ENCODE peak calls at places on chromosomes 3 and 15, in eight cellular contexts. E, D, V, L, O, U, G and Y are unnamed samples. For H3K9me3, the result is how much of the 10 kb centered on the place peaks cover.

GRCh38 chr3:128313181-128313725 is 153.4 kb downstream of the DNAJB8 start:
- DNase-seq in E (no peak), D (no peak), V (peak), L (no peak), O (no peak), U (no peak), G (no peak), Y (no peak)

GRCh38 chr3:127406309-127407025 is 118.6 kb upstream of the PRR20G start:
- DNase-seq in E (no peak), D (no peak), V (no peak), L (no peak), O (no peak), U (no peak), G (peak), Y (no peak)

GRCh38 chr15:63974036-63974435 is 72.2 kb downstream of the DAPK2 start:
- DNase-seq in E (no peak), D (no peak), V (no peak), L (no peak), O (no peak), U (no peak), G (no peak), Y (no peak)

GRCh38 chr15:41474436-41474835 is 19.2 kb upstream of the ITPKA start:
- DNase-seq in E (no peak), D (no peak), V (no peak), L (no peak), O (no peak), U (no peak), G (no peak), Y (no peak)

GRCh38 chr3:35653347-35653746 is 14.0 kb downstream of the ARPP21 start:
- DNase-seq in E (no peak), D (no peak), V (no peak), L (no peak), O (no peak), U (no peak), G (no peak), Y (no peak)

GRCh38 chr15:72033711-72034110 is 84.2 kb downstream of the MYO9A start:
- DNase-seq in E (no peak), D (no peak), V (no peak), L (no peak), O (no peak), U (no peak), G (no peak), Y (no peak)

GRCh38 chr3:165256554-165256953 is 60.4 kb upstream of the SLITRK3 start:
- DNase-seq in E (no peak), D (no peak), V (no peak), L (no peak), O (no peak), U (no peak), G (no peak), Y (no peak)

GRCh38 chr15:65376767-65377104 is 1.1 kb downstream of the IGDCC3 start:
- DNase-seq in E (no peak), D (no peak), V (no peak), L (no peak), O (no peak), U (no peak), G (no peak), Y (no peak)

GRCh38 chr3:78725703-78726246 is 1042.0 kb downstream of the ROBO1 start:
- DNase-seq in E (no peak), D (no peak), V (no peak), L (no peak), O (no peak), U (no peak), G (no peak), Y (no peak)

GRCh38 chr3:126494204-126494603 is 18.5 kb upstream of the ZXDC start:
- DNase-seq in E (no peak), D (no peak), V (no peak), L (no peak), O (no peak), U (no peak), G (no peak), Y (no peak)

GRCh38 chr3:7506606-7507180 is 645.8 kb downstream of the GRM7 start:
- DNase-seq in E (no peak), D (no peak), V (no peak), L (no peak), O (no peak), U (no peak), G (no peak), Y (no peak)

GRCh38 chr3:32813180-32813579 is 4.6 kb upstream of the TRIM71 start:
- DNase-seq in E (no peak), D (no peak), V (no peak), L (no peak), O (no peak), U (no peak), G (no peak), Y (no peak)

GRCh38 chr3:42823351-42823750 is 14.1 kb downstream of the ACKR2 start:
- DNase-seq in E (no peak), D (no peak), V (no peak), L (no peak), O (no peak), U (no peak), G (no peak), Y (no peak)

GRCh38 chr3:25074151-25074550 is 353.9 kb upstream of the RARB start:
- DNase-seq in E (no peak), D (no peak), V (no peak), L (no peak), O (no peak), U (no peak), G (no peak), Y (no peak)

GRCh38 chr15:88690331-88690730 is 51.5 kb downstream of the ISG20 start:
- DNase-seq in E (no peak), D (no peak), V (no peak), L (no peak), O (no peak), U (no peak), G (no peak), Y (no peak)

GRCh38 chr3:55332191-55332590 is 154.9 kb downstream of the WNT5A start:
- DNase-seq in E (no peak), D (no peak), V (no peak), L (no peak), O (no peak), U (no peak), G (no peak), Y (no peak)

GRCh38 chr3:147797095-147797494 is 387.9 kb downstream of the ZIC1 start:
- DNase-seq in E (no peak), D (no peak), V (no peak), L (no peak), O (no peak), U (no peak), G (no peak), Y (no peak)

GRCh38 chr3:71064288-71064975 is 519.1 kb downstream of the FOXP1 start:
- DNase-seq in E (no peak), D (no peak), V (peak), L (no peak), O (peak), U (peak), G (peak), Y (peak)

GRCh38 chr3:43104786-43105185 is 1.1 kb downstream of the POMGNT2 start:
- DNase-seq in E (no peak), D (no peak), V (no peak), L (no peak), O (no peak), U (no peak), G (no peak), Y (no peak)

GRCh38 chr15:82298032-82298431 is 35.4 kb downstream of the SAXO2 start:
- DNase-seq in E (no peak), D (no peak), V (no peak), L (no peak), O (no peak), U (no peak), G (no peak), Y (no peak)

GRCh38 chr3:76107935-76108570 is 322.7 kb upstream of the ZNF717 start:
- DNase-seq in E (peak), D (no peak), V (no peak), L (no peak), O (no peak), U (no peak), G (peak), Y (no peak)

GRCh38 chr15:79957741-79958140 is 13.3 kb downstream of the BCL2A1 start:
- DNase-seq in E (no peak), D (no peak), V (no peak), L (no peak), O (no peak), U (no peak), G (no peak), Y (no peak)

GRCh38 chr15:40633178-40633577 is 39.1 kb downstream of the KNL1 start:
- DNase-seq in E (no peak), D (no peak), V (no peak), L (no peak), O (no peak), U (no peak), G (no peak), Y (no peak)

GRCh38 chr15:63107895-63108546 is 13.6 kb upstream of the LACTB start:
- DNase-seq in E (peak), D (no peak), V (peak), L (no peak), O (no peak), U (no peak), G (peak), Y (no peak)

GRCh38 chr3:177646749-177647148 is 449.5 kb upstream of the TBL1XR1 start:
- DNase-seq in E (no peak), D (no peak), V (no peak), L (no peak), O (no peak), U (no peak), G (no peak), Y (no peak)

GRCh38 chr3:169954142-169954756 is 12.4 kb upstream of the SEC62 start:
- DNase-seq in E (no peak), D (no peak), V (no peak), L (no peak), O (no peak), U (no peak), G (no peak), Y (no peak)

GRCh38 chr3:167559922-167560321 is 86.1 kb upstream of the SERPINI2 start:
- DNase-seq in E (no peak), D (no peak), V (no peak), L (no peak), O (no peak), U (no peak), G (no peak), Y (no peak)

GRCh38 chr15:59371458-59372351 is 966 bp downstream of the MYO1E start:
- DNase-seq in E (peak), D (peak), V (peak), L (no peak), O (peak), U (peak), G (peak), Y (peak)

GRCh38 chr3:129343643-129344360 is 65.1 kb downstream of the HMCES start:
- DNase-seq in E (no peak), D (peak), V (no peak), L (no peak), O (no peak), U (peak), G (peak), Y (no peak)

GRCh38 chr3:89223188-89223587 is 115.8 kb downstream of the EPHA3 start:
- DNase-seq in E (no peak), D (no peak), V (no peak), L (no peak), O (no peak), U (no peak), G (no peak), Y (no peak)

DNA sequence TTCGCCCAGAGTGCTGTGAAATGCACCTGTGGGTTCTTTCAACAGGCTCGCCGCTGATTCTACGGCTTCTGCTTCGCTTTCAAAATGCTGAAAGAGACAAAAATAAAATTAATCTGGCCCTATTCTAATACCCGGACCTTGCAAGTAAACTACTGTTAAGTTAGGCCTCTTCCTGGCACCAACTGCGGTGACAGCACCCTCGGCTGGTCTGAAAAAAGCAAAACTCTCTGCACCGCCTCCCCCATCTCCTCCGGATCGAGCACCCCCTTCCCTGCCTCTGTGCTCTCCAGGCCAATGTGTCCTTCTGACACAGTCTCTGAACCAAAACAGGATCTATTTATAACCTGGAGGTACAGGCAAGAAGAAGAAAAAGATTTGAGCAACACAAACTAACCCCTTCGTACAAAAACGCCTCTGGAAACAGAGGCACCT is 1.1 kb downstream of the ATOSA start:
- DNase-seq in E (peak), D (peak), V (peak), L (peak), O (peak), U (peak), G (peak), Y (peak)
- TF ChIP-seq CTCF in E (no peak), D (peak), V (no peak), L (no peak), O (no peak), U (peak), G (peak), Y (no peak)

GRCh38 chr15:25056484-25057429 is 102.0 kb downstream of the SNRPN start:
- DNase-seq in E (no peak), D (no peak), V (peak), L (no peak), O (no peak), U (no peak), G (no peak), Y (no peak)
- H3K9me3 ChIP-seq in E (under half), D (under half), V (half or more), L (half or more), O (half or more), U (half or more), G (half or more), Y (half or more)

GRCh38 chr3:114441386-114441785 is 147.6 kb downstream of the TIGIT start:
- DNase-seq in E (no peak), D (no peak), V (no peak), L (no peak), O (no peak), U (no peak), G (no peak), Y (no peak)
- H3K27ac ChIP-seq in E (peak), D (no peak), V (no peak), L (no peak), O (no peak), U (no peak), G (no peak), Y (no peak)

DNA sequence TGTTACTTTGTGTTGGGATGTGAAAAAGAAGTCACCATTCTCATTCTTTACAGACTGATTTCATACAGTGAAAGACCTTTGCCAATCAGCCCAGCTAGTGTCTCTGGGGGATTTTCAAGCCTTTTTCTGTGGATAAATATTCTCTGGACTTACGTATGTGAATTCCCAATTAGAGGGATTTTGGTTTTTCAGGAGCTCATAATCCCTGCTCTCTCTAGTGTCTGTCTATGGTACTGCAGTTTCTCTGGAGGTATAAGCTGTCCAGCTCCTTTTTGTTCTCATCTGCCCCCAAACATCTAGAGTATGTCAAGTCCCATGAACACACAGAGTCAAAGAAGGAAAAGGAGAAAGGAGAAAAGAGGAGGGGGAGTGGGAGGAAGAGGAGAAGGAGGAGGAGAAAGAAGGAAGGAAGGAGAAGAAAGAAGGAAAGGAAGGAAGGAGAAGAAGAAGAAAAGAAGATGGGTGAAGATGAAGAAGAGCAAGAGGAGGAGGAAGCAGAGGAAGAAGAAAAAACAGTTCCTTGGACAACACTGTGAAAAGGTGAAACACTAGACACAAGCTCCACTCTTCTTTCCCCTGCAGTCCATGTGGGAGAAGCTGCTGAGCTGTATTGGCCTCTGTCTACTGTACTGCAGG is 218.6 kb downstream of the GREM1 start:
- DNase-seq in E (peak), D (no peak), V (no peak), L (no peak), O (no peak), U (no peak), G (peak), Y (no peak)
- TF ChIP-seq CTCF in E (peak), D (peak), V (peak), L (peak), O (peak), U (peak), G (peak), Y (peak)

GRCh38 chr15:25244731-25245585 is 193.9 kb downstream of the UBE3A start:
- DNase-seq in E (no peak), D (peak), V (peak), L (no peak), O (peak), U (peak), G (no peak), Y (peak)

GRCh38 chr15:25246641-25247417 is 192.0 kb downstream of the UBE3A start:
- DNase-seq in E (no peak), D (peak), V (peak), L (no peak), O (no peak), U (peak), G (no peak), Y (peak)

GRCh38 chr15:25243800-25244097 is 195.1 kb downstream of the UBE3A start:
- DNase-seq in E (no peak), D (peak), V (peak), L (no peak), O (peak), U (peak), G (no peak), Y (peak)

GRCh38 chr15:25247418-25248030 is 191.3 kb downstream of the UBE3A start:
- DNase-seq in E (no peak), D (no peak), V (peak), L (no peak), O (no peak), U (peak), G (no peak), Y (no peak)

GRCh38 chr15:25245801-25246622 is 192.8 kb downstream of the UBE3A start:
- DNase-seq in E (no peak), D (no peak), V (peak), L (no peak), O (no peak), U (peak), G (no peak), Y (no peak)
- H3K9me3 ChIP-seq in E (under half), D (under half), V (half or more), L (under half), O (under half), U (under half), G (under half), Y (under half)

DNA sequence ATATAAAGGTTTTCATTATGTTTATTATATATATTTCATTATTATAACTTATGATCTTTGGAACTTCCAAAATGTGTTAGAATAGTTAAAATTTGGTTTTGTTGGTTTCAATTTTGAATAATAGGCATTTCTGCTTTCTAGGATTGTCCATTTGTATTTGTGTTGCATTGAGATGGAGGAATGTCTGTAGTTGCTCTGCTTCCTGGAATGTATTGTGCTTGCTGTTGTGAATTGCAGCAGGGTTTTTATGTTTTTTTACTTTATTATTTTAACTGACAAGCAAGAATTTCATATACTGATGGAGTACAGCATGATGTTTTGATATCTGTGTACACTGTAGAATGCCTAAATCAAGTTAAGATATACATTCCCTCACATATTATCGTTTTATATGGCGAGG is 247.4 kb downstream of the XXYLT1 start:
- DNase-seq in E (no peak), D (no peak), V (no peak), L (no peak), O (no peak), U (no peak), G (no peak), Y (no peak)
- H3K27ac ChIP-seq in E (no peak), D (no peak), V (no peak), L (no peak), O (no peak), U (no peak), G (no peak), Y (no peak)

GRCh38 chr3:122258757-122259371 is 66.2 kb upstream of the CSTA start:
- DNase-seq in E (peak), D (peak), V (peak), L (no peak), O (peak), U (peak), G (peak), Y (peak)
- TF ChIP-seq CTCF in E (peak), D (peak), V (peak), L (peak), O (peak), U (peak), G (peak), Y (peak)

GRCh38 chr3:153426344-153426743 is 264.3 kb downstream of the RAP2B start:
- DNase-seq in E (no peak), D (no peak), V (no peak), L (no peak), O (no peak), U (no peak), G (no peak), Y (no peak)

GRCh38 chr3:153426803-153427202 is 264.8 kb downstream of the RAP2B start:
- DNase-seq in E (no peak), D (no peak), V (no peak), L (no peak), O (no peak), U (no peak), G (no peak), Y (no peak)

GRCh38 chr3:153422314-153422713 is 260.3 kb downstream of the RAP2B start:
- DNase-seq in E (no peak), D (no peak), V (no peak), L (no peak), O (no peak), U (no peak), G (no peak), Y (no peak)
- H3K9me3 ChIP-seq in E (under half), D (under half), V (half or more), L (under half), O (under half), U (under half), G (under half), Y (under half)

GRCh38 chr3:47243748-47244147 is 38.9 kb downstream of the KIF9 start:
- DNase-seq in E (no peak), D (no peak), V (no peak), L (no peak), O (no peak), U (peak), G (no peak), Y (no peak)
- H3K27ac ChIP-seq in E (no peak), D (no peak), V (no peak), L (no peak), O (no peak), U (no peak), G (no peak), Y (no peak)